ENCODE peak calls at places on chromosome 4, in seven cellular contexts. One of them, this sample, is unnamed. For H3K9me3 and H3K4me1, the result is how much of the 10 kb centered on the place peaks cover.

GRCh38 chr4:171203425-171203824 is 609.8 kb upstream of the GALNTL6 start:
- DNase-seq in A549: peak
- DNase-seq in SJSA1: no peak
- DNase-seq in lung: no peak
- DNase-seq in stomach: no peak
- DNase-seq in IMR-90: no peak
- DNase-seq in tibial artery: no peak
- DNase-seq in this sample: no peak

GRCh38 chr4:83112239-83112638 is 2.3 kb downstream of the PLAC8 start:
- DNase-seq in tibial artery: no peak
- DNase-seq in IMR-90: no peak
- DNase-seq in stomach: no peak
- DNase-seq in SJSA1: peak
- DNase-seq in A549: no peak
- DNase-seq in lung: no peak
- DNase-seq in this sample: no peak

GRCh38 chr4:145619639-145619996 is 433 bp downstream of the MMAA start:
- DNase-seq in SJSA1: no peak
- DNase-seq in stomach: peak
- DNase-seq in IMR-90: peak
- DNase-seq in lung: peak
- DNase-seq in tibial artery: peak
- DNase-seq in A549: peak
- DNase-seq in this sample: peak

GRCh38 chr4:623914-624626 is 1.3 kb upstream of the PDE6B start:
- DNase-seq in IMR-90: no peak
- DNase-seq in stomach: no peak
- DNase-seq in SJSA1: no peak
- DNase-seq in A549: no peak
- DNase-seq in tibial artery: no peak
- DNase-seq in lung: no peak
- DNase-seq in this sample: no peak

GRCh38 chr4:140239311-140239710 is 85.3 kb upstream of the MAML3 start:
- DNase-seq in IMR-90: no peak
- DNase-seq in stomach: no peak
- DNase-seq in A549: no peak
- DNase-seq in tibial artery: no peak
- DNase-seq in SJSA1: no peak
- DNase-seq in lung: no peak
- DNase-seq in this sample: no peak

GRCh38 chr4:108045687-108046024 is 56.0 kb downstream of the HADH start:
- DNase-seq in lung: peak
- DNase-seq in SJSA1: no peak
- DNase-seq in tibial artery: no peak
- DNase-seq in stomach: peak
- DNase-seq in IMR-90: no peak
- DNase-seq in A549: no peak
- DNase-seq in this sample: no peak

GRCh38 chr4:105248613-105249012 is 101.9 kb downstream of the TET2 start:
- DNase-seq in A549: no peak
- DNase-seq in tibial artery: no peak
- DNase-seq in SJSA1: no peak
- DNase-seq in lung: no peak
- DNase-seq in stomach: no peak
- DNase-seq in IMR-90: no peak
- DNase-seq in this sample: no peak

GRCh38 chr4:13349096-13349495 is 135.0 kb downstream of the RAB28 start:
- DNase-seq in stomach: no peak
- DNase-seq in tibial artery: no peak
- DNase-seq in lung: no peak
- DNase-seq in SJSA1: peak
- DNase-seq in IMR-90: peak
- DNase-seq in A549: no peak
- DNase-seq in this sample: no peak

GRCh38 chr4:174255374-174255773 is 28.1 kb downstream of the FBXO8 start:
- DNase-seq in tibial artery: no peak
- DNase-seq in IMR-90: no peak
- DNase-seq in stomach: no peak
- DNase-seq in SJSA1: no peak
- DNase-seq in A549: no peak
- DNase-seq in lung: no peak
- DNase-seq in this sample: no peak

GRCh38 chr4:35364321-35364870 is 879.9 kb downstream of the ARAP2 start:
- DNase-seq in tibial artery: no peak
- DNase-seq in IMR-90: no peak
- DNase-seq in stomach: no peak
- DNase-seq in lung: no peak
- DNase-seq in A549: no peak
- DNase-seq in SJSA1: no peak
- DNase-seq in this sample: no peak

GRCh38 chr4:5383191-5383980 is 325.0 kb downstream of the EVC2 start:
- DNase-seq in IMR-90: peak
- DNase-seq in lung: no peak
- DNase-seq in stomach: no peak
- DNase-seq in SJSA1: peak
- DNase-seq in A549: no peak
- DNase-seq in tibial artery: no peak
- DNase-seq in this sample: no peak

GRCh38 chr4:45004326-45004725 is 278.0 kb upstream of the GNPDA2 start:
- DNase-seq in tibial artery: no peak
- DNase-seq in A549: no peak
- DNase-seq in lung: no peak
- DNase-seq in stomach: no peak
- DNase-seq in SJSA1: no peak
- DNase-seq in IMR-90: no peak
- DNase-seq in this sample: no peak

GRCh38 chr4:122876456-122876855 is 45.9 kb downstream of the NUDT6 start:
- DNase-seq in tibial artery: no peak
- DNase-seq in lung: no peak
- DNase-seq in stomach: no peak
- DNase-seq in SJSA1: no peak
- DNase-seq in IMR-90: peak
- DNase-seq in A549: no peak
- DNase-seq in this sample: no peak
- H3K9me3 ChIP-seq in tibial artery: under half
- H3K9me3 ChIP-seq in lung: under half
- H3K9me3 ChIP-seq in stomach: under half
- H3K9me3 ChIP-seq in SJSA1: under half
- H3K9me3 ChIP-seq in IMR-90: under half
- H3K9me3 ChIP-seq in A549: under half
- H3K9me3 ChIP-seq in this sample: under half

DNA sequence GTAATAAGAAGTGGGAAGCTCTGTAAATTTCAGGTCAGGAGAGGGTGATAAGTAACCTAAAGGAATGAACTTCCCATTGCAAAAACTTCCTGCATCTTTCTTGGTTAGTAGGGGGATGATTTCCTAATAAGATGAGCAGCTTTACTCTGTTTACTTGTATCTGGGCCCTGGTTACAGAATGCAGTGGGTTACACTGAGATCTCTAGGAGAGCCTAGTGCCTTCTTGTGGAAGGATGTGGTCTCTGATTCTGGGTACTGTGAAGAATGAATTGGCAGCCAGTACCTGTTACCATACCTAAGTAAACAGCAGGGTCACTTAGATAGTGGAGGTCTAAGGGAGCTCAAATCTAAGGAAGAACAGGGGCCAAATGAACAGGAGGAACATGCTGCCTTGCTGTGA is 320.6 kb downstream of the ARHGAP10 start:
- DNase-seq in stomach: no peak
- DNase-seq in IMR-90: peak
- DNase-seq in tibial artery: no peak
- DNase-seq in A549: no peak
- DNase-seq in SJSA1: no peak
- DNase-seq in lung: no peak
- DNase-seq in this sample: no peak
- H3K4me1 ChIP-seq in stomach: half or more
- H3K4me1 ChIP-seq in IMR-90: under half
- H3K4me1 ChIP-seq in tibial artery: under half
- H3K4me1 ChIP-seq in A549: under half
- H3K4me1 ChIP-seq in SJSA1: under half
- H3K4me1 ChIP-seq in lung: under half
- H3K4me1 ChIP-seq in this sample: under half

GRCh38 chr4:7915875-7916242 is 23.8 kb downstream of the AFAP1 start:
- DNase-seq in A549: no peak
- DNase-seq in tibial artery: no peak
- DNase-seq in SJSA1: no peak
- DNase-seq in lung: no peak
- DNase-seq in IMR-90: no peak
- DNase-seq in stomach: no peak
- DNase-seq in this sample: no peak

GRCh38 chr4:7917669-7918068 is 22.0 kb downstream of the AFAP1 start:
- DNase-seq in SJSA1: no peak
- DNase-seq in lung: no peak
- DNase-seq in tibial artery: no peak
- DNase-seq in A549: no peak
- DNase-seq in stomach: no peak
- DNase-seq in IMR-90: no peak
- DNase-seq in this sample: no peak

GRCh38 chr4:7924163-7924562 is 15.5 kb downstream of the AFAP1 start:
- DNase-seq in tibial artery: no peak
- DNase-seq in SJSA1: peak
- DNase-seq in stomach: no peak
- DNase-seq in A549: no peak
- DNase-seq in IMR-90: no peak
- DNase-seq in lung: no peak
- DNase-seq in this sample: no peak

GRCh38 chr4:7922466-7922865 is 17.2 kb downstream of the AFAP1 start:
- DNase-seq in tibial artery: no peak
- DNase-seq in A549: no peak
- DNase-seq in stomach: no peak
- DNase-seq in SJSA1: no peak
- DNase-seq in lung: no peak
- DNase-seq in IMR-90: no peak
- DNase-seq in this sample: no peak

GRCh38 chr4:7918981-7919380 is 20.7 kb downstream of the AFAP1 start:
- DNase-seq in lung: no peak
- DNase-seq in A549: no peak
- DNase-seq in IMR-90: no peak
- DNase-seq in stomach: no peak
- DNase-seq in SJSA1: no peak
- DNase-seq in tibial artery: no peak
- DNase-seq in this sample: no peak
- H3K27ac ChIP-seq in lung: no peak
- H3K27ac ChIP-seq in A549: no peak
- H3K27ac ChIP-seq in IMR-90: no peak
- H3K27ac ChIP-seq in stomach: no peak
- H3K27ac ChIP-seq in SJSA1: no peak
- H3K27ac ChIP-seq in tibial artery: no peak
- H3K27ac ChIP-seq in this sample: no peak

GRCh38 chr4:11118513-11118912 is 310.2 kb downstream of the HS3ST1 start:
- DNase-seq in IMR-90: no peak
- DNase-seq in A549: no peak
- DNase-seq in stomach: no peak
- DNase-seq in tibial artery: no peak
- DNase-seq in lung: no peak
- DNase-seq in SJSA1: no peak
- DNase-seq in this sample: no peak
- H3K9me3 ChIP-seq in IMR-90: under half
- H3K9me3 ChIP-seq in A549: under half
- H3K9me3 ChIP-seq in stomach: under half
- H3K9me3 ChIP-seq in tibial artery: under half
- H3K9me3 ChIP-seq in lung: under half
- H3K9me3 ChIP-seq in SJSA1: under half
- H3K9me3 ChIP-seq in this sample: under half